ENCODE peak calls at places on chromosome 16, in four cellular contexts. Y is PC-3, D is OCI-LY7, I is IMR-90. H is an unnamed sample.
A peak's percentile ranks its signal among the peaks of the same experiment; 100 is the strongest.

GRCh38 chr16:83113317-83113716 is 486.5 kb downstream of the CDH13 start:
- DNase-seq in Y (no peak), I (peak; percentile 31), D (peak; percentile 71), H (peak; percentile 36)

GRCh38 chr16:17964196-17964595 is 372.3 kb downstream of the NPIPA8 start:
- DNase-seq in I (no peak), D (no peak), Y (no peak), H (no peak)

GRCh38 chr16:19601083-19601976 is 45.8 kb downstream of the VPS35L start:
- DNase-seq in I (peak; percentile 36), D (peak; percentile 24), Y (peak; percentile 47), H (peak; percentile 52)

GRCh38 chr16:30108059-30108855 is 5.1 kb downstream of the GDPD3 start:
- DNase-seq in D (no peak), I (no peak), Y (no peak), H (no peak)

GRCh38 chr16:81127051-81127450 is 30.9 kb upstream of the GCSH start:
- DNase-seq in I (peak; percentile 67), Y (peak; percentile 51), D (no peak), H (no peak)

GRCh38 chr16:54677551-54677950 is 253.1 kb upstream of the IRX5 start:
- DNase-seq in I (no peak), D (no peak), Y (no peak), H (no peak)

GRCh38 chr16:81076566-81077076 is 417 bp downstream of the C16orf46 start:
- DNase-seq in I (peak; percentile 76), Y (peak; percentile 73), D (peak; percentile 86), H (peak; percentile 93)

GRCh38 chr16:84048871-84049270 is 6.3 kb upstream of the SLC38A8 start:
- DNase-seq in Y (no peak), D (no peak), I (no peak), H (no peak)

GRCh38 chr16:10661236-10661635 is 33.5 kb downstream of the TEKT5 start:
- DNase-seq in Y (no peak), I (no peak), D (no peak), H (no peak)

GRCh38 chr16:73202176-73202729 is 154.3 kb upstream of the ZFHX3 start:
- DNase-seq in D (no peak), I (peak; percentile 97), Y (no peak), H (peak; percentile 60)

GRCh38 chr16:10838611-10839270 is 20.1 kb upstream of the TVP23A start:
- DNase-seq in I (no peak), D (no peak), Y (no peak), H (no peak)

GRCh38 chr16:49644143-49644460 is 211.8 kb downstream of the ZNF423 start:
- DNase-seq in Y (no peak), D (no peak), I (no peak), H (no peak)
- H2AFZ ChIP-seq in Y (no peak overlapping the region), D (no peak overlapping the region), I (peak overlapping the region; percentile 84), H (no peak overlapping the region)

DNA sequence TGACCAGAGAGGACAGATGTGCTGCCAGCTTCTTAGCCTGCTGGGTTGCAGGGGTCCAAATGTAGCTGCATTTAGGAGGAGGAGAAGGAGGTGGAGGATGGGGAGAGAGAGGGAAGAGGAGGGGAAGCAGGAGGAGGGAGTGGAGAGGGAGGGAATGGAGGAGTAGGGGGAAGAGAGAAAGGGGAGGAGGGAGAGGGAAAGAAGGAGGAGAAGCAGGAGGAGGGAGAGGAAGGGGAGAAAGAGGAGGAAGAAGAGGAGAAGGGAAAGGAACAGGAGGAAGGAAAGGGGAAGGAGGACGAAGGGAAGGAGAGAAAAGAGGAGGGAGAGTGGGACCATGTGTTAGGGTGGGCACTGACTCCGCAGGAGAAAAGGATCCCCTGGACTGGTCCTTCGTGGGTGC is 108.5 kb downstream of the ABCC12 start:
- DNase-seq in Y (no peak), I (no peak), D (no peak), H (no peak)
- H2AFZ ChIP-seq in Y (no peak overlapping the region), I (peak overlapping the region; percentile 21), D (no peak overlapping the region), H (no peak overlapping the region)

GRCh38 chr16:74771656-74772315 is 2.8 kb downstream of the FA2H start:
- DNase-seq in D (peak; percentile 80), Y (no peak), I (no peak), H (no peak)
- H2AFZ ChIP-seq in D (peak overlapping the region; percentile 30), Y (no peak overlapping the region), I (no peak overlapping the region), H (no peak overlapping the region)

DNA sequence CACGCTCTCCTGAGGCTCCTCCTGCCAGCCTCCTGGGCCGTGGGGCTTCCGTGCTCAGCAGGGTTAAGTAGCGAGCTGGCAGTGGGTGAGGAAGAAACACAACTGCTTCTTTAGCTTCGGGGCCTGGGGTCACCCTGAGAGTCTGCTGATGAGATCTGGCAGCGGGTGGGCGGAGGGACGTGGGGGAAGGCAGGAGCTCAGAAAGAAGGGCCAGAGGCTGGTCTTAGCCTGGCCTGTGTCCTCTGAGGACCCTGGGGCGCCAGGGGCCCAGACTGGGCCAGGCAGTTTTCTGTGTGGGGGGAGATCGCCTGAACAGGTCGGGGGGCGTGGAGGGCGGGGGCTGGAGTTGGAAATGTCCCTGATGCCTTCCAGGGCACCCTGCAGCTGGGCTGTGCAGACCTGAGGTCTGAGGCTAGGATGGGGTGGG is 97.8 kb upstream of the GSE1 start:
- DNase-seq in D (no peak), I (no peak), Y (no peak), H (no peak)
- H2AFZ ChIP-seq in D (no peak overlapping the region), I (peak overlapping the region; percentile 86), Y (peak overlapping the region; percentile 80), H (no peak overlapping the region)